ENCODE peak calls at places on chromosome 22, in seven cellular contexts. Y, N, R, X, O, I and E are unnamed samples.

GRCh38 chr22:19887251-19887985 is 32.7 kb upstream of the GNB1L start:
- DNase-seq in R (no peak), O (no peak), X (no peak), N (no peak), Y (no peak), I (no peak), E (no peak)

GRCh38 chr22:40183029-40183581 is 5.4 kb downstream of the TNRC6B start:
- DNase-seq in R (peak; percentile 77), N (no peak), X (no peak), Y (no peak), O (no peak), I (no peak), E (peak; percentile 48)

GRCh38 chr22:39556970-39557811 is 13.4 kb upstream of the CACNA1I start:
- DNase-seq in Y (no peak), I (no peak), N (no peak), R (peak; percentile 56), X (no peak), O (no peak), E (peak; percentile 37)

GRCh38 chr22:17597217-17597616 is 31.3 kb downstream of the ATP6V1E1 start:
- DNase-seq in X (no peak), O (no peak), R (no peak), N (no peak), Y (no peak), I (no peak), E (peak; percentile 42)

GRCh38 chr22:45548991-45549736 is 46.5 kb downstream of the FBLN1 start:
- DNase-seq in N (no peak), O (peak; percentile 52), X (peak; percentile 65), R (peak; percentile 27), I (no peak), Y (no peak), E (no peak)

GRCh38 chr22:44801476-44801875 is 49.1 kb downstream of the ARHGAP8 start:
- DNase-seq in O (no peak), Y (no peak), R (no peak), N (no peak), I (no peak), X (no peak), E (no peak)

GRCh38 chr22:26884921-26885320 is 227.5 kb downstream of the MIAT start:
- DNase-seq in N (no peak), I (no peak), R (no peak), O (peak; percentile 6), Y (no peak), X (no peak), E (no peak)

GRCh38 chr22:27879923-27880322 is 39.1 kb downstream of the PITPNB start:
- DNase-seq in Y (no peak), O (peak; percentile 77), X (no peak), N (no peak), R (peak; percentile 54), I (peak; percentile 53), E (peak; percentile 59)

GRCh38 chr22:17368727-17369552 is at the start of gene CECR2:
- DNase-seq in Y (peak; percentile 57), I (peak; percentile 71), R (peak; percentile 88), N (peak; percentile 90), X (peak; percentile 31), O (peak; percentile 53), E (peak; percentile 36)

GRCh38 chr22:19679476-19680099 is 34.7 kb upstream of the SEPTIN5 start:
- DNase-seq in R (peak; percentile 33), O (peak; percentile 55), I (peak; percentile 6), Y (peak; percentile 43), N (no peak), X (peak; percentile 17), E (peak; percentile 62)

GRCh38 chr22:30979932-30980331 is 10.9 kb downstream of the TUG1 start:
- DNase-seq in Y (no peak), R (no peak), I (no peak), X (no peak), O (no peak), N (no peak), E (no peak)
- H3K9me3 ChIP-seq in Y (no peaks in the 10 kb centered on the region), R (no peaks in the 10 kb centered on the region), I (no peaks in the 10 kb centered on the region), X (no peaks in the 10 kb centered on the region), O (no peaks in the 10 kb centered on the region), N (peaks cover 71% of the 10 kb centered on the region), E (peaks cover 3% of the 10 kb centered on the region)

DNA sequence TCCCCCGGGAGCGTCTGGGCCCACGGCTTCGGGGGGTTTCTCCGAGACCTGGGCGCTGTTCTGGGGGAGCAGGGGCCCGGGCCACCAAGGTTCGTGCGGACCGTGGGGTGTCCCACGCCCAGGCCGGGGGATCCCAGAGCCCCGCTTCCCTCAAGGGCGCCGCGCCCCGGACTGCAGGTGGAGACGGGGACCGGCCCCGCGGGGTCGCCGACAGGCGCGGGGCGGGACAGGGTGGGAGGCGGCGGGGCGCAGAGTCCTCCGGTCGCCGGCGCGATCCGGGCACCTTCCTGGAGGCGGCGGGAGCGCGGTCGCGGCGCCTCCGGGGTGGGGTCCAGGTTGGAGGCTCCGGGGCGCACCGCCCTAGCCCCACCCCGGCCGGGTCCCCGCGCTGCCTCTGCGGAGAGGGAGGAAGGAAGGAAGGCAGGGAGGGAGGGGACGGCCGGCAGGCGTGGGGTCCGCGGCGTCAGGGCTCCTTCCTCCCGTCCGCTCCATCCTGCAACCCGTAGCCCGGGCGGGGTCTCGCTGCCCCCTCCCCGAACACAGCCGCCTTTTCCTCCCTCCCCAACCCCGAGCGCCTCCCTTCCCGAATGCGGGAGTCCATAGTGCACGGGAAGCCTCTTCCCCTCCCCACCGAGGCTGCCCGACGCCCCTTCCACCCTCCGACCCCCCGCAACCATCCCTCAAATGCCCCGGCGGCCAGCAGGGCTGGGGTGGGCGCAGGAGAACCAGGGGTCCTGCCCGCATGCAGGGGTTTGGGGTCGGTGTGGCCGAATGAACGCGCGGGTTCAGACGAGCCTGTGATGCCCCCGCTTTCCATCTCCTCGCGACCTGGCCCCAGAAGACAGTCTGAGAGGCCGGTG is 4.3 kb upstream of the ZBED4 start:
- DNase-seq in O (no peak), I (no peak), Y (no peak), R (no peak), X (no peak), N (no peak), E (no peak)
- H3K4me3 ChIP-seq in O (no peak overlapping the region), I (no peak overlapping the region), Y (peak overlapping the region; percentile 44), R (peak overlapping the region; percentile 33), X (peak overlapping the region; percentile 16), N (no peak overlapping the region), E (peak overlapping the region; percentile 51)

GRCh38 chr22:22358686-22359085 is 114.1 kb downstream of the VPREB1 start:
- DNase-seq in X (no peak), Y (no peak), I (no peak), R (no peak), O (no peak), N (no peak), E (no peak)
- H3K4me1 ChIP-seq in X (no peaks in the 10 kb centered on the region), Y (no peaks in the 10 kb centered on the region), I (peaks cover 53% of the 10 kb centered on the region), R (no peaks in the 10 kb centered on the region), O (peaks cover 25% of the 10 kb centered on the region), N (peaks cover 1% of the 10 kb centered on the region), E (no peaks in the 10 kb centered on the region)

GRCh38 chr22:47206819-47207218 is 444.4 kb downstream of the TBC1D22A start:
- DNase-seq in X (no peak), N (no peak), Y (no peak), R (no peak), O (no peak), I (no peak), E (no peak)
- H3K9me3 ChIP-seq in X (no peaks in the 10 kb centered on the region), N (peaks cover 2% of the 10 kb centered on the region), Y (no peaks in the 10 kb centered on the region), R (no peaks in the 10 kb centered on the region), O (no peaks in the 10 kb centered on the region), I (no peaks in the 10 kb centered on the region), E (no peaks in the 10 kb centered on the region)